ENCODE peak calls at places on chromosomes 3 and 15, in five cellular contexts. L is heart left ventricle, Z is psoas muscle, H is A673, B is A549. Q is an unnamed sample.

GRCh38 chr15:25374143-25374542 is 64.7 kb downstream of the UBE3A start:
- DNase-seq in Z (no peak), L (no peak), H (no peak), B (no peak), Q (no peak)

GRCh38 chr15:66961407-66961884 is 104.0 kb upstream of the SMAD3 start:
- DNase-seq in B (no peak), L (no peak), H (no peak), Z (no peak), Q (no peak)

GRCh38 chr3:40070816-40071215 is 238.7 kb upstream of the EIF1B start:
- DNase-seq in H (no peak), L (no peak), Z (no peak), B (no peak), Q (no peak)

GRCh38 chr3:36973141-36973540 is 19.8 kb downstream of the EPM2AIP1 start:
- DNase-seq in L (no peak), B (no peak), Z (no peak), H (no peak), Q (no peak)

GRCh38 chr3:124410471-124410870 is 319.8 kb upstream of the UMPS start:
- DNase-seq in Z (no peak), H (no peak), L (no peak), B (no peak), Q (no peak)

GRCh38 chr3:116005404-116005803 is 382.1 kb downstream of the GAP43 start:
- DNase-seq in L (no peak), B (no peak), H (peak; percentile 95), Z (no peak), Q (peak; percentile 40)

GRCh38 chr15:69807752-69808151 is 290.0 kb downstream of the TLE3 start:
- DNase-seq in L (no peak), H (peak; percentile 28), Z (peak; percentile 57), B (no peak), Q (peak; percentile 88)

GRCh38 chr15:93235926-93236781 is 147.1 kb upstream of the RGMA start:
- DNase-seq in L (peak; percentile 48), B (no peak), H (no peak), Z (no peak), Q (no peak)

GRCh38 chr3:172836390-172836997 is 86.0 kb downstream of the ECT2 start:
- DNase-seq in B (peak; percentile 18), H (peak; percentile 78), L (peak; percentile 20), Z (no peak), Q (peak; percentile 52)

GRCh38 chr3:183493296-183494045 is 62.0 kb downstream of the KLHL6 start:
- DNase-seq in Z (no peak), B (no peak), L (no peak), H (no peak), Q (peak; percentile 1)

GRCh38 chr3:106457278-106458210 is 588.7 kb upstream of the CBLB start:
- DNase-seq in B (peak; percentile 29), Z (peak; percentile 78), L (peak; percentile 29), H (peak; percentile 20), Q (peak; percentile 6)

GRCh38 chr3:79954756-79955155 is 187.0 kb upstream of the ROBO1 start:
- DNase-seq in L (no peak), Z (no peak), H (no peak), B (no peak), Q (no peak)

GRCh38 chr15:99507732-99508571 is 57.8 kb upstream of the MEF2A start:
- DNase-seq in L (peak; percentile 51), B (no peak), H (no peak), Z (peak; percentile 92), Q (no peak)

GRCh38 chr3:59809750-59810444 is 760.1 kb upstream of the CFAP20DC start:
- DNase-seq in Z (no peak), B (peak; percentile 18), L (no peak), H (peak; percentile 19), Q (no peak)

GRCh38 chr3:37945803-37946530 is 44.6 kb upstream of the VILL start:
- DNase-seq in L (no peak), B (peak; percentile 18), H (peak; percentile 87), Z (no peak), Q (peak; percentile 84)

GRCh38 chr15:75776075-75776443 is 63.4 kb upstream of the CSPG4 start:
- DNase-seq in L (no peak), Z (no peak), H (no peak), B (no peak), Q (peak; percentile 77)

GRCh38 chr3:43691120-43692002 is 623 bp downstream of the ABHD5 start:
- DNase-seq in H (peak; percentile 39), B (peak; percentile 33), L (peak; percentile 71), Z (peak; percentile 72), Q (no peak)

GRCh38 chr15:62706361-62706760 is 336.2 kb upstream of the TPM1 start:
- DNase-seq in L (no peak), H (no peak), B (no peak), Z (no peak), Q (peak; percentile 9)

DNA sequence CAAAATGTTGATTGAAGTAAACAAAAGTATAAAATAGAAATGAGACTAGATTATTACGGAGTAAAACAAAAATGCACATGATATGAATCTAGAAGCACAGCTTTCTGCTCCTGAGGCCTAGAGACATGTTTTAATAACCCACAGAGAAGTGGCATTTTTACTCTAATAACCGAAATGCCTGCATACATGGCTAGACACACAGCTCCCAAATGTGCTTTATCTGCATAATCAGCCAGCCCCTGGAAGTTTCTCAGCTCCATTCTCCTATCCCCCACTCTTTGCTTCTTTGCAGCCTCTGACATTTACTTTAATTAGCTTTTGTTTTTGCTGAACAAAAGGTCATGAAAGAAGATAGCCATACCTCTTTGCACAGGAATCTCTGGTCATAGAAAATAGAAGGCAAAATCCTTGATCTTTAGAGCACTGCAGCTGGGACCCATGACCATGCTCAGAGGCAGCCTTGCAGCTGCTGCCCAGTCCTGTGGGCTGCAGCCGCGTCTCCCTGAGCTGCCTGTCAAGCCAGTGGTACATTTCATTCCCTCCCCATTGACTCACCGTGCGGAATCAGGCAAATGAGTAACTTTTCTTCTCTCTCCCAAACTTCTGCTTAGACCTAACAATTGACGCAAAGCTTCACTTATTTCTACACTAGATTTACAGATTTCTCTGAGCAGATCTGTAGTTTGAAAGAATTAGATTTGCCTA is at the start of gene VEPH1:
- DNase-seq in B (no peak), L (no peak), Z (no peak), H (no peak), Q (no peak)
- H3K4me3 ChIP-seq in B (no peak within 1 kb of the TSS), L (no peak within 1 kb of the TSS), Z (no peak within 1 kb of the TSS), H (no peak within 1 kb of the TSS), Q (no peak within 1 kb of the TSS)

DNA sequence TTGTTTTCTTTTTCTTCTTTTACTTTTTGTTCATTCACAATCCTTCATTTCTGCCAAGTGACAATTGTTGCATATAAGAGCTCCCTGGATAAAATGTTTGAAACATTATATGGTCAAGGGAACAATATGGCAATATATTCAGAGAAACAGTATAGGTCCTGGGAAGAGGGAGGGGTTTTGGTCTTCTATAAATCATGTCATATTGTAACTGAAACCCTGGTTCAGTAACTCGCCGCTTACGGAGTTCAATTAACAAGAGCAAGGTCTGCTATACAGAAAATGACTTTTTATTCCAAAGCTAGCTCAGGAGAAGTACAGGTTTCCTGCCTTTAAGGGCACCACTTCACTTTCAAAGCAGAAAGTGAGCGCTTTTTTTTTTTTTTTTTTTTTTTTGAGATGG is 522.1 kb upstream of the TGFBR2 start:
- DNase-seq in L (no peak), H (no peak), B (no peak), Z (no peak), Q (no peak)
- H3K4me1 ChIP-seq in L (no peaks in the 10 kb centered on the region), H (peaks cover 3% of the 10 kb centered on the region), B (peaks cover 16% of the 10 kb centered on the region), Z (no peaks in the 10 kb centered on the region), Q (no peaks in the 10 kb centered on the region)

DNA sequence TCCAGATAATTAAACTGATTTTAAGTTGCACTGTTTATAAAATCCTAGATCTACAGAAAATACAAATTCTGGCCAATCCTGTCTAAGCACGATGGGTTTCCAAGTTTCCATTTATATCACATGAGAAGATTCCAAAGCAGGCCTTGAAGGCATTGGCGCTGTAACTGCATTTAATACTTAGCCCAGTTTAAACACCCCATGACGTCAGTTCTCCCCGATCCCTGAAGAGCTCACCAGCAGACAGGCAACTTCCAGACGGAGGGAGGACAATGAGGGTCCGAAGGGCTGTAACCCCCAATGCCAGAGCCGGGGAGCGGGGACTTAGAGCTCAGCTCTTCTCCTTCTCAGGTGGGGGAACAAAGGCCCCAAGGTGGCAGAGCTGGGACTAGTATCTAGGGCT is 117.3 kb downstream of the XXYLT1 start:
- DNase-seq in H (peak; percentile 43), Z (no peak), B (no peak), L (no peak), Q (no peak)
- H3K27ac ChIP-seq in H (peak overlapping the region; percentile 89), Z (peak overlapping the region; percentile 77), B (no peak overlapping the region), L (peak overlapping the region; percentile 75), Q (peak overlapping the region; percentile 18)

DNA sequence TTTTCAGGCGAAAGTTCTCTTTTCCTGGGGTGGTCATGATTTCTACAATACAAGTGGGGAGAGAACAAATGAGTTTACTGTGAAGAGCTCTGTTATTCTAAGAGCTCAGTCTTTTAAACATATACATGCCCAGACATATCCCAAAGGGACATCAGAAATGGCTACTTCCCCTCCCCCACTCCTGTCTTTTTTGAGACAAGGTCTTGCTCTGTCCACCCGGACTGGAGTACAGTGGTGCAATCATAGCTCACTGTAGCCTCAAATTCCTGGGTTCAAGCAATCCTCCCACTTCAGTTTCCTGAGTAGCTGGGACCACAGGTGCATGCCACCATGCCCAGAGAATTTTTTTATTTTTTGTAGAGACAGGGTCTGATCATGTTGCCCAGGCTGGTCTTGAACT is 18.2 kb downstream of the KPNA1 start:
- DNase-seq in L (no peak), Z (no peak), H (no peak), B (no peak), Q (no peak)
- H3K4me3 ChIP-seq in L (no peak overlapping the region), Z (no peak overlapping the region), H (no peak overlapping the region), B (no peak overlapping the region), Q (no peak overlapping the region)

GRCh38 chr3:48184299-48184698 is 3.9 kb downstream of the CDC25A start:
- DNase-seq in Z (no peak), B (no peak), H (no peak), L (no peak), Q (no peak)
- H3K4me1 ChIP-seq in Z (peaks cover 9% of the 10 kb centered on the region), B (peaks cover 11% of the 10 kb centered on the region), H (peaks cover 4% of the 10 kb centered on the region), L (peaks cover 8% of the 10 kb centered on the region), Q (peaks cover 11% of the 10 kb centered on the region)

GRCh38 chr3:95002665-95003064 is 939.8 kb downstream of the NSUN3 start:
- DNase-seq in L (no peak), B (no peak), H (no peak), Z (no peak), Q (no peak)
- H3K27ac ChIP-seq in L (no peak overlapping the region), B (no peak overlapping the region), H (no peak overlapping the region), Z (no peak overlapping the region), Q (no peak overlapping the region)

DNA sequence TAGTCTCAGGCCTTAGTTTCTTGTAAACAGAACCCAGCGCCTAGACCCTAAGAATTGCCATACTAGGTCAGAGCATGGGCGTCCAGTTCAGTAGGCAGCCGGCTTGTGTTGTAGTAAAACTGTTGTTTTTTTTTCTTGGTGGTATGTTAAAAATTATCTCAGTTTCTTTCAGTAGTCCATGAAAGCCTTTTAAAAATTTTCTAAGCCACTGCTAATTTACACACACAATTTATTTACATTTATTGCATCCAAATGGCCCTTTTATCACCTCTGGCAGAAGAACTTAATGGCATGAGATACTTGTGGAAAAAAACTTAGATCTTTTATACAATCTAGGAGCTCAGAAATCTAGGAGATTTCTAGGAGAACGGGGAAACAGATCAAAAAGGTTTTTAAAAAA is 1.3 kb downstream of the PPP2R3A start:
- DNase-seq in L (no peak), H (no peak), B (no peak), Z (no peak), Q (no peak)
- H3K4me3 ChIP-seq in L (peak overlapping the region; percentile 74), H (no peak overlapping the region), B (peak overlapping the region; percentile 90), Z (peak overlapping the region; percentile 82), Q (peak overlapping the region; percentile 73)